ENCODE peak calls at places on chromosomes 16 and 17, in seven cellular contexts. D is B cell, X is heart right ventricle, P is hepatocyte, V is coronary artery, Q is Panc1, W is neural progenitor cell. I is an unnamed sample.

GRCh38 chr16:58028168-58028455 is 2.6 kb downstream of the MMP15 start:
- DNase-seq in Q (no peak), W (no peak), V (no peak), X (no peak), D (no peak), P (no peak), I (no peak)

GRCh38 chr17:79781691-79782575 is 4.0 kb downstream of the CBX2 start:
- DNase-seq in X (no peak), W (no peak), P (no peak), V (no peak), Q (no peak), D (no peak), I (no peak)

GRCh38 chr17:37239690-37240344 is 136.0 kb upstream of the C17orf78 start:
- DNase-seq in X (no peak), W (peak; percentile 12), Q (no peak), P (peak; percentile 14), V (no peak), D (no peak), I (no peak)

GRCh38 chr17:47621293-47622178 is 28.2 kb upstream of the KPNB1 start:
- DNase-seq in X (peak; percentile 24), D (no peak), Q (peak; percentile 63), P (peak; percentile 73), V (no peak), W (peak; percentile 30), I (peak; percentile 87)

GRCh38 chr16:51276335-51276734 is 125.3 kb upstream of the SALL1 start:
- DNase-seq in Q (peak; percentile 12), X (no peak), V (no peak), W (no peak), D (no peak), P (no peak), I (no peak)

GRCh38 chr16:23516366-23517137 is 6.3 kb upstream of the GGA2 start:
- DNase-seq in V (no peak), W (no peak), P (no peak), Q (no peak), D (peak; percentile 82), X (no peak), I (no peak)

GRCh38 chr17:78884148-78884870 is 18.7 kb downstream of the CEP295NL start:
- DNase-seq in Q (no peak), V (no peak), P (no peak), X (no peak), D (no peak), W (peak; percentile 41), I (no peak)

GRCh38 chr17:77864234-77865108 is 94.0 kb upstream of the TNRC6C start:
- DNase-seq in X (peak; percentile 18), Q (no peak), D (no peak), V (no peak), W (no peak), P (no peak), I (no peak)

GRCh38 chr17:54013117-54013516 is 190.4 kb downstream of the KIF2B start:
- DNase-seq in P (no peak), W (no peak), X (no peak), D (no peak), V (no peak), Q (no peak), I (no peak)

GRCh38 chr16:67246081-67246944 is 968 bp downstream of the FHOD1 start:
- DNase-seq in D (peak; percentile 50), P (peak; percentile 91), Q (no peak), W (peak; percentile 90), X (peak; percentile 84), V (peak; percentile 88), I (peak; percentile 94)

GRCh38 chr16:73505178-73505968 is 457.4 kb upstream of the ZFHX3 start:
- DNase-seq in Q (no peak), D (no peak), V (no peak), W (no peak), P (no peak), X (no peak), I (no peak)

GRCh38 chr16:89581045-89581695 is 5.6 kb downstream of the CPNE7 start:
- DNase-seq in X (no peak), V (no peak), Q (no peak), P (peak; percentile 76), D (no peak), W (no peak), I (peak; percentile 94)

GRCh38 chr17:44581868-44582267 is 24.6 kb downstream of the FZD2 start:
- DNase-seq in V (no peak), W (peak; percentile 50), Q (no peak), D (no peak), X (no peak), P (no peak), I (no peak)

GRCh38 chr17:80382446-80382845 is 32.5 kb upstream of the ENDOV start:
- DNase-seq in W (no peak), D (no peak), V (no peak), P (no peak), X (no peak), Q (no peak), I (no peak)

GRCh38 chr17:40068584-40068916 is 5.8 kb downstream of the THRA start:
- DNase-seq in Q (no peak), P (no peak), W (no peak), X (no peak), V (no peak), D (no peak), I (no peak)

GRCh38 chr17:6066183-6066948 is 3.8 kb upstream of the WSCD1 start:
- DNase-seq in Q (no peak), P (peak; percentile 22), D (no peak), V (no peak), X (no peak), W (no peak), I (no peak)

GRCh38 chr17:7294614-7295153 is at the start of gene YBX2:
- DNase-seq in W (peak; percentile 95), P (peak; percentile 95), V (no peak), Q (no peak), X (peak; percentile 75), D (peak; percentile 60), I (no peak)

GRCh38 chr17:29197516-29198272 is 17.5 kb upstream of the MYO18A start:
- DNase-seq in D (no peak), X (no peak), P (no peak), W (no peak), V (no peak), Q (no peak), I (no peak)

GRCh38 chr16:17283022-17283421 is 187.7 kb downstream of the XYLT1 start:
- DNase-seq in Q (no peak), V (no peak), W (no peak), P (no peak), X (no peak), D (no peak), I (no peak)

GRCh38 chr17:15404116-15404730 is 62.8 kb upstream of the TEKT3 start:
- DNase-seq in X (no peak), W (no peak), Q (no peak), D (no peak), V (no peak), P (no peak), I (no peak)

GRCh38 chr17:19274893-19275292 is 37.7 kb downstream of the EPN2 start:
- DNase-seq in Q (no peak), X (no peak), W (no peak), V (no peak), P (no peak), D (no peak), I (no peak)

GRCh38 chr16:21698169-21699032 is 34.6 kb downstream of the OTOA start:
- DNase-seq in X (no peak), Q (no peak), W (no peak), D (no peak), V (no peak), P (no peak), I (no peak)
- TF ChIP-seq CTCF in X (no peak), Q (peak; percentile 13), W (peak; percentile 17), D (no peak), V (no peak), P (no peak), I (no peak)

GRCh38 chr16:87041286-87041685 is 275.9 kb downstream of the C16orf95 start:
- DNase-seq in V (peak; percentile 54), W (no peak), X (no peak), D (no peak), Q (no peak), P (no peak), I (no peak)

GRCh38 chr16:87043273-87044030 is 273.7 kb downstream of the C16orf95 start:
- DNase-seq in Q (no peak), D (no peak), P (no peak), W (no peak), X (no peak), V (peak; percentile 74), I (no peak)

GRCh38 chr16:87040169-87041117 is 276.7 kb downstream of the C16orf95 start:
- DNase-seq in V (peak; percentile 61), D (peak; percentile 7), Q (no peak), X (no peak), P (no peak), W (no peak), I (no peak)

GRCh38 chr16:87042551-87043272 is 274.5 kb downstream of the C16orf95 start:
- DNase-seq in P (no peak), V (peak; percentile 71), W (no peak), Q (no peak), D (no peak), X (no peak), I (no peak)

GRCh38 chr16:87041732-87042131 is 275.5 kb downstream of the C16orf95 start:
- DNase-seq in P (no peak), Q (no peak), V (peak; percentile 47), W (no peak), D (no peak), X (no peak), I (no peak)
- TF ChIP-seq CTCF in P (no peak), Q (no peak), V (no peak), W (no peak), D (no peak), X (no peak), I (no peak)

DNA sequence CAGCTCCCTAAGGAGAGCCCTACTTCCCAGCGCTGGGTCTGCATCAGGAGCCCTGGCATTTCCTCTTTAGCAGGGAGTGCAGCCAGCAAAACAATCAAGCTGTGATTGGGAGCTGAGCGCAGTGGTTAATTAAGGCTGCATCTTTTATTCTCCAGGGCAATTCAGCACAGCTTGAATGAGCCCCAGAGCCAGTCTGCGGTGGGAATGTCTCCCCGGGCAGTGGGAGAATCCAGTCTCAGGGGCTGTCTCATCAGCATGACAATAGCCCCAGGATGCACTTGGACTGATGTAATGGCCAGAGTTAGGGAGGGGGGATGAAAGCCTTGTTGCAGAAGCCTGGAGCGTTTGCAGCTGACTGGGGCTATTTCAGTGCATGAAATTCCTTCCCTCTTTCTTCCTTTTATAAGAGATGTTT is 292.6 kb upstream of the SOX9 start:
- DNase-seq in D (no peak), P (no peak), X (no peak), W (peak; percentile 96), Q (no peak), V (no peak), I (no peak)
- TF ChIP-seq CTCF in D (no peak), P (no peak), X (no peak), W (no peak), Q (no peak), V (no peak), I (no peak)

DNA sequence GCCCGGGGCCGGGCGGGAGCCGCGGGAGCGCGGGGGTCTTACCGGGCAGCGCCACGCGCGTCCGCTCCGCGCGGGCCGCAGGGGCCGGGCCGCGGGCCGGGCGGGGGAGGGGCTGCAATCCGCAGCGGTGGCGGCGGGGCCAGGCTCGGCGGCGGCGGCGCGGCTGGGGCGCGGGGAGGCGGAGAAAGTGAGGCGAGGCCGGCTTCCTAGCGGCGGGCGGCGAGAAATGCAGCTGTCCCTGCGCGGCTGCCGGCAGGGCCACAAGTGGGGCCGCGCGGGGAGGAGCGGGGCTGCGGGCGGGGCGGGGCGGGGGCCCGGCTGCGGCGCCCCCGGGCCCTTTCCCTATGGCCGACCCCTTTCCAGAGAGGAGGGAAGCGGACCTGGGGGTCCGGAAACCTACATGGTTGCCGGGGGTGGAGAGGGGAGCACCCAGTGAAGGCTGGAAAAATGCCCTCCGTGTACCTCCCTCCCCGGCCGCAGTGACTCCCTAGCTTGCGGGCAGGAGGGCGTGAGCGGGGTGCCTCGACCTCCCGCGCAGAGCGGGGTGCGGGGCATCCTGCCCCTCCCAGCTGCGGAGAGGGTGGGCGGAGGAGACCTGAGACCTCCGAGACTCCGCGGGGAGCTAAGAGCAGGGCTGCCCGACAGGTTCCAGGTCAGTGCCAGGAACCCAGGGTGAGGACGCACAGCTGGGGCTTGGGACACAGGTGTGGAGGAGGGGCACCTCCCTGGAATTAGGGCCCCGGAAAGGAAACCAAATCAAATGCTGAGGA is at the start of gene CUEDC1:
- DNase-seq in W (peak; percentile 86), V (peak; percentile 87), X (peak; percentile 90), P (peak; percentile 91), D (peak; percentile 55), Q (no peak), I (peak; percentile 94)
- TF ChIP-seq CTCF in W (peak; percentile 31), V (peak; percentile 20), X (no peak), P (no peak), D (peak; percentile 43), Q (no peak), I (peak; percentile 51)

I was measured in osteocyte.